ENCODE peak calls at places on chromosome 17, in nine cellular contexts. I, T, Y, A, C, P, E, F and S are unnamed samples.

GRCh38 chr17:80891096-80892018 is 100.3 kb upstream of the CHMP6 start:
- DNase-seq in Y (peak), I (no peak), C (no peak), F (peak), P (peak), E (peak), T (no peak), A (peak), S (no peak)

GRCh38 chr17:75558666-75559530 is 28.7 kb upstream of the MYO15B start:
- DNase-seq in P (no peak), A (peak), I (no peak), Y (no peak), E (no peak), F (no peak), T (no peak), C (no peak), S (no peak)

GRCh38 chr17:35713069-35713728 is 18.2 kb upstream of the RASL10B start:
- DNase-seq in F (no peak), A (no peak), I (no peak), E (no peak), C (no peak), P (no peak), T (no peak), Y (no peak), S (no peak)

GRCh38 chr17:11898526-11899235 is 98.6 kb downstream of the ZNF18 start:
- DNase-seq in F (no peak), T (no peak), Y (no peak), I (no peak), E (no peak), C (no peak), P (no peak), A (no peak), S (no peak)

GRCh38 chr17:17994770-17995169 is 22.1 kb downstream of the DRC3 start:
- DNase-seq in C (no peak), Y (no peak), F (no peak), T (no peak), E (no peak), I (no peak), P (no peak), A (no peak), S (no peak)

GRCh38 chr17:50421308-50422031 is 4.5 kb upstream of the ACSF2 start:
- DNase-seq in F (peak), E (no peak), T (no peak), A (no peak), P (no peak), I (no peak), Y (no peak), C (no peak), S (no peak)

GRCh38 chr17:32519769-32520701 is 33.2 kb downstream of the CDK5R1 start:
- DNase-seq in Y (no peak), E (peak), F (no peak), C (peak), A (no peak), I (no peak), T (peak), P (no peak), S (peak)

GRCh38 chr17:58991718-58992331 is 114.9 kb downstream of the TRIM37 start:
- DNase-seq in P (no peak), I (no peak), Y (no peak), C (no peak), T (no peak), A (no peak), F (no peak), E (no peak), S (no peak)

GRCh38 chr17:78534492-78535284 is 42.5 kb downstream of the DNAH17 start:
- DNase-seq in Y (no peak), P (peak), F (no peak), E (no peak), T (peak), C (no peak), I (no peak), A (no peak), S (no peak)

GRCh38 chr17:17146791-17147406 is 59.2 kb downstream of the PLD6 start:
- DNase-seq in A (peak), C (peak), T (no peak), I (peak), Y (no peak), P (no peak), F (no peak), E (no peak), S (no peak)

GRCh38 chr17:32275060-32276042 is 9.7 kb downstream of the RHBDL3 start:
- DNase-seq in C (no peak), I (peak), A (peak), Y (no peak), T (no peak), F (no peak), P (peak), E (no peak), S (no peak)

GRCh38 chr17:50637829-50638571 is 3.3 kb downstream of the ABCC3 start:
- DNase-seq in T (no peak), P (no peak), E (no peak), A (peak), Y (no peak), I (no peak), C (no peak), F (no peak), S (no peak)